ENCODE peak calls at places on chromosomes 13 and 19, in five cellular contexts. J, P, D, Z and N are unnamed samples.

GRCh38 chr13:34156841-34157365 is 339.0 kb downstream of the RFC3 start:
- DNase-seq in J (peak; percentile 52), P (peak; percentile 92), D (peak; percentile 71), Z (no peak), N (peak; percentile 91)

GRCh38 chr19:2491130-2491801 is 15.3 kb downstream of the GADD45B start:
- DNase-seq in J (no peak), P (no peak), D (no peak), Z (peak; percentile 79), N (peak; percentile 97)

GRCh38 chr19:36215276-36216171 is 618 bp downstream of the ZNF146 start:
- DNase-seq in J (no peak), P (no peak), D (no peak), Z (no peak), N (no peak)

GRCh38 chr19:44452367-44452766 is 4.1 kb upstream of the ZNF229 start:
- DNase-seq in J (no peak), P (no peak), D (no peak), Z (no peak), N (no peak)

GRCh38 chr19:51751655-51752054 is at the start of gene FPR1:
- DNase-seq in J (no peak), P (peak; percentile 60), D (no peak), Z (peak; percentile 41), N (no peak)

GRCh38 chr19:11693505-11694499 is 44.9 kb downstream of the ZNF823 start:
- DNase-seq in J (no peak), P (no peak), D (no peak), Z (no peak), N (peak; percentile 21)

GRCh38 chr19:932647-933552 is 7.1 kb downstream of the ARID3A start:
- DNase-seq in J (peak; percentile 86), P (peak; percentile 75), D (peak; percentile 81), Z (no peak), N (no peak)

GRCh38 chr19:867855-868457 is 8.5 kb downstream of the CFD start:
- DNase-seq in J (no peak), P (no peak), D (no peak), Z (no peak), N (no peak)

GRCh38 chr19:28701491-28701890 is 511.5 kb downstream of the UQCRFS1 start:
- DNase-seq in J (no peak), P (no peak), D (no peak), Z (no peak), N (no peak)

GRCh38 chr19:40642757-40643325 is 41.7 kb downstream of the LTBP4 start:
- DNase-seq in J (no peak), P (no peak), D (no peak), Z (no peak), N (no peak)

GRCh38 chr13:20891768-20892167 is 10.8 kb downstream of the XPO4 start:
- DNase-seq in J (no peak), P (no peak), D (no peak), Z (no peak), N (peak; percentile 10)

GRCh38 chr19:57558525-57558924 is 1.1 kb downstream of the ZNF550 start:
- DNase-seq in J (no peak), P (no peak), D (no peak), Z (no peak), N (no peak)

GRCh38 chr19:31261019-31261595 is 88.1 kb downstream of the TSHZ3 start:
- DNase-seq in J (no peak), P (no peak), D (peak; percentile 18), Z (no peak), N (no peak)

GRCh38 chr13:40452741-40453665 is 213.4 kb downstream of the FOXO1 start:
- DNase-seq in J (no peak), P (no peak), D (no peak), Z (no peak), N (no peak)

GRCh38 chr19:4352701-4353121 is 9.3 kb downstream of the MPND start:
- DNase-seq in J (peak; percentile 65), P (no peak), D (no peak), Z (peak; percentile 65), N (peak; percentile 49)

GRCh38 chr19:6440905-6441304 is 7.3 kb upstream of the SLC25A41 start:
- DNase-seq in J (no peak), P (no peak), D (no peak), Z (no peak), N (no peak)

GRCh38 chr13:39675904-39676303 is 20.4 kb downstream of the COG6 start:
- DNase-seq in J (no peak), P (no peak), D (no peak), Z (no peak), N (no peak)

GRCh38 chr19:35905178-35905727 is 2.8 kb downstream of the TYROBP start:
- DNase-seq in J (no peak), P (no peak), D (no peak), Z (no peak), N (no peak)

GRCh38 chr19:11226716-11227166 is 12.7 kb upstream of the ANGPTL8 start:
- DNase-seq in J (no peak), P (no peak), D (no peak), Z (no peak), N (no peak)

GRCh38 chr19:50205681-50206138 is 2.3 kb downstream of the MYH14 start:
- DNase-seq in J (no peak), P (no peak), D (no peak), Z (peak; percentile 80), N (peak; percentile 97)

GRCh38 chr19:50204081-50204428 is 633 bp downstream of the MYH14 start:
- DNase-seq in J (no peak), P (no peak), D (no peak), Z (no peak), N (no peak)

GRCh38 chr19:50207730-50208129 is 4.3 kb downstream of the MYH14 start:
- DNase-seq in J (no peak), P (no peak), D (no peak), Z (no peak), N (no peak)

GRCh38 chr19:50204811-50205675 is 1.6 kb downstream of the MYH14 start:
- DNase-seq in J (peak; percentile 41), P (no peak), D (no peak), Z (peak; percentile 96), N (peak; percentile 96)

GRCh38 chr19:50206191-50206590 is 2.8 kb downstream of the MYH14 start:
- DNase-seq in J (no peak), P (no peak), D (no peak), Z (no peak), N (peak; percentile 96)
- H3K27ac ChIP-seq in J (no peak overlapping the region), P (no peak overlapping the region), D (no peak overlapping the region), Z (no peak overlapping the region), N (peak overlapping the region; percentile 98)

DNA sequence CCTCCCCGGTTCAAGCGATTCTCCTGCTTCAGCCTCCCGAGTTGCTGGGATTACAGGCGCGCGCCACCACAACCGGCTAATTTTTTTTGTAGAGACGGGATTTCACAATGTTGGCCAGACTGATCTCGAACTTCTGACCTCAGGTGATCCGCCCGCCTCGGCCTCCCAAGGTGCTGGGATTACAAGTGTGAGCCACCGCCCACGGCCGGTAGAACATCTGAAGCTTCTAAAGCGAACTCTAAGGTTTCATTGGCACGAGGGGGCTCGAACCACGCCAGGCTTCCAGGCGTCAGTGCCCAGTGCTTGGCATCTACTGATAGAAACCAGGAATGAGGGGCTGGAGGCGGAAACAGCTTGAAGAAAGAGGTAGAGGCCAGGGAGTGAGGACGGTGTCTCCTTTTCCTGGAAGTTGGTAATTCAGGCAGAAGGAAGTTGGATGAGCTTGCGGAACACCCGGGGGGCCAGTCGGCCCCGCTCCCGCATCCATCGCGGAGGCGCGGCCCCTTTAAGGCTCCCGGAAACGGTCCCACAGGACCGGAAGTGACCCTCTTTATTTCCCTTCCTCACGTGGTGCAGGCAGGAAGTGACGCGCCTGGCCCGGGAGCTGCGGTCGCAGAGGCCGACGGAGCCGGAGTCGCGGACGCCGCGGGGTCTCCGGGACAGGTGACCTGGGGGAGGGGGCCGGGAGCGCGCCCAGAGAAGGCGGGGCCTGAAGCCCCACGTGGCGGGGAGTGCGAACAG is at the start of gene CCDC9:
- DNase-seq in J (peak; percentile 97), P (peak; percentile 98), D (peak; percentile 96), Z (peak; percentile 97), N (peak; percentile 95)
- H3K4me1 ChIP-seq in J (peaks cover 7% of the 10 kb centered on the region), P (peaks cover 29% of the 10 kb centered on the region), D (peaks cover 16% of the 10 kb centered on the region), Z (peaks cover 15% of the 10 kb centered on the region), N (peaks cover 7% of the 10 kb centered on the region)

GRCh38 chr19:10137751-10138682 is 18.3 kb upstream of the EIF3G start:
- DNase-seq in J (no peak), P (no peak), D (no peak), Z (no peak), N (no peak)
- H3K27ac ChIP-seq in J (no peak overlapping the region), P (no peak overlapping the region), D (no peak overlapping the region), Z (no peak overlapping the region), N (no peak overlapping the region)

GRCh38 chr19:18090545-18091216 is 3.9 kb upstream of the IL12RB1 start:
- DNase-seq in J (no peak), P (no peak), D (no peak), Z (no peak), N (no peak)
- H3K4me1 ChIP-seq in J (no peaks in the 10 kb centered on the region), P (peaks cover 18% of the 10 kb centered on the region), D (no peaks in the 10 kb centered on the region), Z (peaks cover 5% of the 10 kb centered on the region), N (no peaks in the 10 kb centered on the region)

GRCh38 chr13:112828082-112828699 is 138.4 kb downstream of the ATP11A start:
- DNase-seq in J (no peak), P (no peak), D (no peak), Z (no peak), N (no peak)

GRCh38 chr13:112824429-112824828 is 134.6 kb downstream of the ATP11A start:
- DNase-seq in J (no peak), P (no peak), D (no peak), Z (no peak), N (no peak)

GRCh38 chr13:112825071-112825470 is 135.2 kb downstream of the ATP11A start:
- DNase-seq in J (no peak), P (no peak), D (no peak), Z (no peak), N (no peak)

GRCh38 chr13:112826565-112826964 is 136.7 kb downstream of the ATP11A start:
- DNase-seq in J (no peak), P (no peak), D (no peak), Z (no peak), N (no peak)

GRCh38 chr13:112825875-112826274 is 136.0 kb downstream of the ATP11A start:
- DNase-seq in J (no peak), P (no peak), D (no peak), Z (no peak), N (no peak)
- H3K27ac ChIP-seq in J (no peak overlapping the region), P (no peak overlapping the region), D (no peak overlapping the region), Z (no peak overlapping the region), N (no peak overlapping the region)

DNA sequence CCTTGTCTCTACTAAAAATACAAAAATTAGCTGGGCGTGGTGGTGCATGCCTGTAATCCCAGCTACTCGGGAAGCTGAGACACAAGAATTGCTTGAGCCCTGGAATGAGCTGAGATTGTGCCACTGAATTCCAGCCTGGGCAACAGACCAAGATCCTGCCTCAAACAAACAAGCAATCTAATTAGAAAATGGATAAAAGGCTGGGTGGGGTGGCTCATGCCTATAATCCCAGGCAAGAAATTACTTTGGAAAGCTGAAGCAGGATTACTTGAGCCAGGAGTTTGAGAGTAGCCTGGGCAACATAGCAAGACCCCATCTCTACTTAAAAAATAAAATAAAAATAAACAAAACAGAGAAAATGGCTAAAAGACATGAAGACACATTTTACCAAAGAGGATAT is 77.0 kb downstream of the CAB39L start:
- DNase-seq in J (no peak), P (no peak), D (no peak), Z (no peak), N (no peak)
- H3K4me1 ChIP-seq in J (peaks cover 7% of the 10 kb centered on the region), P (peaks cover 15% of the 10 kb centered on the region), D (no peaks in the 10 kb centered on the region), Z (no peaks in the 10 kb centered on the region), N (no peaks in the 10 kb centered on the region)

GRCh38 chr13:28346136-28346535 is 148.8 kb downstream of the FLT1 start:
- DNase-seq in J (no peak), P (no peak), D (no peak), Z (no peak), N (no peak)
- H3K27ac ChIP-seq in J (no peak overlapping the region), P (no peak overlapping the region), D (no peak overlapping the region), Z (no peak overlapping the region), N (no peak overlapping the region)